ENCODE peak calls at places on chromosome 5, in nine cellular contexts. E, P, L, J, B, T, N, W and O are unnamed samples.
A peak's percentile ranks its signal among the peaks of the same experiment; 100 is the strongest.

GRCh38 chr5:15566789-15567188 is 66.8 kb downstream of the FBXL7 start:
- DNase-seq in W (no peak), E (no peak), T (no peak), B (no peak), N (no peak), J (no peak), P (no peak), L (no peak), O (no peak)

GRCh38 chr5:74336286-74336685 is 304.2 kb downstream of the ENC1 start:
- DNase-seq in L (peak; percentile 65), J (no peak), T (no peak), B (no peak), E (no peak), W (no peak), P (no peak), N (no peak), O (no peak)

GRCh38 chr5:61301820-61302563 is 30.1 kb upstream of the ZSWIM6 start:
- DNase-seq in E (peak; percentile 90), N (peak; percentile 87), J (no peak), P (no peak), B (no peak), W (peak; percentile 99), T (peak; percentile 100), L (no peak), O (peak; percentile 99)

GRCh38 chr5:133827830-133828229 is 140.6 kb downstream of the C5orf15 start:
- DNase-seq in B (no peak), E (no peak), T (no peak), L (no peak), N (no peak), P (no peak), W (no peak), J (no peak), O (no peak)

GRCh38 chr5:138439537-138440225 is 824 bp downstream of the REEP2 start:
- DNase-seq in W (no peak), P (no peak), N (peak; percentile 57), T (no peak), L (peak; percentile 5), J (no peak), B (no peak), E (no peak), O (no peak)

GRCh38 chr5:159746707-159747106 is 169.6 kb upstream of the ADRA1B start:
- DNase-seq in P (no peak), W (no peak), T (no peak), J (no peak), E (no peak), N (no peak), L (no peak), B (no peak), O (no peak)

GRCh38 chr5:133680830-133681555 is 68.7 kb upstream of the FSTL4 start:
- DNase-seq in E (no peak), T (no peak), B (no peak), N (no peak), P (no peak), W (no peak), J (no peak), L (peak; percentile 65), O (no peak)

GRCh38 chr5:134647750-134648424 is 698 bp upstream of the SEC24A start:
- DNase-seq in W (peak; percentile 61), L (no peak), B (no peak), E (no peak), T (peak; percentile 68), J (peak; percentile 65), P (no peak), N (peak; percentile 39), O (no peak)

GRCh38 chr5:179272326-179273073 is 72.8 kb downstream of the ADAMTS2 start:
- DNase-seq in W (no peak), B (no peak), J (no peak), L (no peak), E (no peak), N (no peak), P (no peak), T (no peak), O (no peak)

GRCh38 chr5:36264202-36264760 is 22.6 kb upstream of the NADK2 start:
- DNase-seq in B (no peak), J (no peak), P (no peak), N (no peak), W (no peak), L (no peak), E (no peak), T (no peak), O (no peak)

GRCh38 chr5:157961828-157962390 is 103.0 kb upstream of the CLINT1 start:
- DNase-seq in J (no peak), E (no peak), B (no peak), N (no peak), P (no peak), W (no peak), L (peak; percentile 57), T (no peak), O (no peak)

GRCh38 chr5:137019229-137019628 is 479.9 kb downstream of the SPOCK1 start:
- DNase-seq in L (no peak), P (no peak), N (no peak), W (no peak), J (no peak), T (no peak), B (no peak), E (no peak), O (no peak)

GRCh38 chr5:32254987-32255900 is 57.5 kb downstream of the MTMR12 start:
- DNase-seq in P (no peak), T (peak; percentile 32), N (peak; percentile 14), L (no peak), W (no peak), J (no peak), E (no peak), B (no peak), O (no peak)

GRCh38 chr5:148523139-148523538 is 131.2 kb downstream of the HTR4 start:
- DNase-seq in T (no peak), B (no peak), N (no peak), E (no peak), P (no peak), W (no peak), J (no peak), L (no peak), O (no peak)

GRCh38 chr5:109653042-109653441 is 36.7 kb upstream of the MAN2A1 start:
- DNase-seq in B (no peak), N (no peak), P (no peak), L (no peak), W (no peak), T (no peak), E (no peak), J (no peak), O (no peak)

GRCh38 chr5:72185717-72186388 is 78.6 kb downstream of the MAP1B start:
- DNase-seq in W (peak; percentile 68), B (no peak), P (no peak), L (no peak), J (no peak), E (no peak), T (peak; percentile 48), N (no peak), O (no peak)

GRCh38 chr5:74093501-74093993 is 467.6 kb downstream of the ARHGEF28 start:
- DNase-seq in E (no peak), L (peak; percentile 88), T (no peak), W (no peak), J (no peak), P (no peak), B (no peak), N (no peak), O (no peak)

GRCh38 chr5:134932508-134932907 is 27.6 kb downstream of the PCBD2 start:
- DNase-seq in W (no peak), T (no peak), N (no peak), L (no peak), B (no peak), P (no peak), E (no peak), J (no peak), O (no peak)

GRCh38 chr5:112186401-112186990 is 232.6 kb downstream of the EPB41L4A start:
- DNase-seq in N (peak; percentile 21), E (peak; percentile 25), T (peak; percentile 44), P (no peak), W (peak; percentile 75), J (peak; percentile 8), B (no peak), L (peak; percentile 31), O (peak; percentile 10)

GRCh38 chr5:173774212-173774850 is 113.8 kb upstream of the CPEB4 start:
- DNase-seq in T (no peak), E (no peak), L (no peak), J (no peak), P (no peak), W (no peak), N (no peak), B (no peak), O (no peak)

GRCh38 chr5:132237670-132238069 is 10.0 kb upstream of the P4HA2 start:
- DNase-seq in B (no peak), W (no peak), E (no peak), L (no peak), N (no peak), J (no peak), P (no peak), T (no peak), O (no peak)

GRCh38 chr5:148972958-148973357 is 89.9 kb downstream of the SH3TC2 start:
- DNase-seq in N (peak; percentile 75), W (peak; percentile 62), E (peak; percentile 79), B (no peak), T (peak; percentile 87), L (no peak), J (no peak), P (no peak), O (peak; percentile 53)

GRCh38 chr5:137734962-137735530 is 843 bp downstream of the KLHL3 start:
- DNase-seq in T (peak; percentile 58), W (peak; percentile 52), L (peak; percentile 32), N (peak; percentile 31), P (no peak), B (no peak), E (no peak), J (peak; percentile 19), O (no peak)

GRCh38 chr5:154312571-154312970 is 122.0 kb downstream of the GALNT10 start:
- DNase-seq in P (no peak), T (peak; percentile 60), N (peak; percentile 18), L (no peak), W (peak; percentile 20), B (no peak), J (no peak), E (no peak), O (no peak)

GRCh38 chr5:139904566-139905400 is 109.2 kb downstream of the PSD2 start:
- DNase-seq in T (no peak), L (peak; percentile 76), J (no peak), B (no peak), N (peak; percentile 25), E (no peak), P (no peak), W (no peak), O (no peak)